ENCODE peak calls at places on chromosomes 5 and 9, in six cellular contexts. One of them, this sample, is unnamed.

GRCh38 chr9:642014-642413 is 199.5 kb upstream of the DMRT1 start:
- DNase-seq in IMR-90: no peak
- DNase-seq in H9: no peak
- DNase-seq in mesenchymal stem cell: no peak
- DNase-seq in H1: no peak
- DNase-seq in trophoblast cell: no peak
- DNase-seq in this sample: no peak

GRCh38 chr5:94335936-94336335 is 282.5 kb downstream of the KIAA0825 start:
- DNase-seq in IMR-90: no peak
- DNase-seq in H9: no peak
- DNase-seq in mesenchymal stem cell: no peak
- DNase-seq in H1: no peak
- DNase-seq in trophoblast cell: no peak
- DNase-seq in this sample: no peak

GRCh38 chr5:37839441-37840035 is 303 bp downstream of the GDNF start:
- DNase-seq in IMR-90: peak; percentile 73
- DNase-seq in H9: no peak
- DNase-seq in mesenchymal stem cell: peak; percentile 77
- DNase-seq in H1: peak; percentile 76
- DNase-seq in trophoblast cell: peak; percentile 37
- DNase-seq in this sample: no peak

GRCh38 chr5:115377468-115378217 is 81.2 kb upstream of the CCDC112 start:
- DNase-seq in IMR-90: peak; percentile 94
- DNase-seq in H9: no peak
- DNase-seq in mesenchymal stem cell: peak; percentile 87
- DNase-seq in H1: no peak
- DNase-seq in trophoblast cell: no peak
- DNase-seq in this sample: no peak

GRCh38 chr9:137580209-137580957 is 1.7 kb upstream of the DPH7 start:
- DNase-seq in IMR-90: no peak
- DNase-seq in H9: peak; percentile 43
- DNase-seq in mesenchymal stem cell: no peak
- DNase-seq in H1: no peak
- DNase-seq in trophoblast cell: no peak
- DNase-seq in this sample: no peak

GRCh38 chr5:135602882-135603721 is 24.3 kb upstream of the CXCL14 start:
- DNase-seq in IMR-90: no peak
- DNase-seq in H9: no peak
- DNase-seq in mesenchymal stem cell: no peak
- DNase-seq in H1: peak; percentile 42
- DNase-seq in trophoblast cell: peak; percentile 44
- DNase-seq in this sample: peak; percentile 31

GRCh38 chr9:112286906-112287305 is 46.5 kb downstream of the PTBP3 start:
- DNase-seq in IMR-90: no peak
- DNase-seq in H9: no peak
- DNase-seq in mesenchymal stem cell: no peak
- DNase-seq in H1: no peak
- DNase-seq in trophoblast cell: no peak
- DNase-seq in this sample: no peak

GRCh38 chr9:37446401-37446800 is 18.8 kb downstream of the ZBTB5 start:
- DNase-seq in IMR-90: no peak
- DNase-seq in H9: no peak
- DNase-seq in mesenchymal stem cell: no peak
- DNase-seq in H1: no peak
- DNase-seq in trophoblast cell: no peak
- DNase-seq in this sample: no peak

GRCh38 chr5:180193749-180194375 is 15.1 kb downstream of the RASGEF1C start:
- DNase-seq in IMR-90: no peak
- DNase-seq in H9: no peak
- DNase-seq in mesenchymal stem cell: no peak
- DNase-seq in H1: no peak
- DNase-seq in trophoblast cell: no peak
- DNase-seq in this sample: no peak

GRCh38 chr5:123264399-123264798 is 158.8 kb downstream of the CEP120 start:
- DNase-seq in IMR-90: no peak
- DNase-seq in H9: no peak
- DNase-seq in mesenchymal stem cell: no peak
- DNase-seq in H1: no peak
- DNase-seq in trophoblast cell: no peak
- DNase-seq in this sample: no peak

GRCh38 chr5:59207416-59207815 is 624.5 kb downstream of the RAB3C start:
- DNase-seq in IMR-90: peak; percentile 2
- DNase-seq in H9: no peak
- DNase-seq in mesenchymal stem cell: no peak
- DNase-seq in H1: no peak
- DNase-seq in trophoblast cell: no peak
- DNase-seq in this sample: no peak

GRCh38 chr5:91121347-91121993 is 261.6 kb downstream of the ARRDC3 start:
- DNase-seq in IMR-90: no peak
- DNase-seq in H9: no peak
- DNase-seq in mesenchymal stem cell: no peak
- DNase-seq in H1: no peak
- DNase-seq in trophoblast cell: no peak
- DNase-seq in this sample: no peak

GRCh38 chr9:134791009-134791408 is 89.6 kb upstream of the FCN2 start:
- DNase-seq in IMR-90: no peak
- DNase-seq in H9: no peak
- DNase-seq in mesenchymal stem cell: no peak
- DNase-seq in H1: no peak
- DNase-seq in trophoblast cell: no peak
- DNase-seq in this sample: no peak

GRCh38 chr9:109063765-109064164 is 50.5 kb upstream of the CTNNAL1 start:
- DNase-seq in IMR-90: peak; percentile 57
- DNase-seq in H9: no peak
- DNase-seq in mesenchymal stem cell: no peak
- DNase-seq in H1: no peak
- DNase-seq in trophoblast cell: no peak
- DNase-seq in this sample: no peak

DNA sequence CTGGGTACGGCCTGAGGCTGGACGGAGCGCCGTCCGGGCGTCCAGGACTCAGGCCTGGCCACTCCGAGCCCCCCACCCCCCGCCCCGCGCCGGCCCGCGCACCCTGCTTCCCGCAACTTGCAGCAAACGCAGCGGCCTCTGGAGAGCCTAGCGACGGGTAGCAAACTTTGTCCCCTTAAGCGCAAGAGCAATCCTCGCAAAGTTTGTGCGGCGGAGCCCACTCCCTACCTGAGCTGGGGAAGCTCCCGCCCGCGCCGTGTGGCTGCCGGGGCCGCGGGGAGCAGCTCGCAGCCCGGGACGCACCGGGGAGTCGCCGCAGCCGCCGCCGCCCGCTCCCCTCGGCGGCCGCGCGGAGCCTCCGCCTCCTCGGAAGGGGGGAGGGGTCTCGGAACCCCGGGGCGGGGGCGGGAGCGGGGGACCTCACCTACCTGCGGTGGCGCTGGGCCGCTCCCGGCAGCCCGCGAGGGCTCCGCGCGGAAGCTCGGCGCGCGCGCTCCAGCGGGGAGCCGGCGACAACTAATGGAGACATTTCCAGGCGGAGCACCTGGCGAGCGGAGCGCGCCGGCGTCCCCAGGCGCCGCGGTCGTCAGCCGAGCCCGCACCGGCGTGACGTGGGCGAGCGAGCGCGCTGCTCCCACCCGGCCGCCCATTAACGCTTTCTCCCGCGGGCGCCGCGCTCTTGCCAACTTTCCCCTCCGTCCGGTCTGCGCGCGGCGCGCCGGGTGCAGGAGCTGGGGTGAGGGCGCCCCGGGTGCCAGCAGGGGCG is 4.1 kb upstream of the IRX4 start:
- DNase-seq in IMR-90: no peak
- DNase-seq in H9: no peak
- DNase-seq in mesenchymal stem cell: no peak
- DNase-seq in H1: no peak
- DNase-seq in trophoblast cell: no peak
- DNase-seq in this sample: no peak
- H4K91ac ChIP-seq in IMR-90: no peak overlapping the region
- H4K91ac ChIP-seq in H9: no peak overlapping the region
- H4K91ac ChIP-seq in mesenchymal stem cell: no peak overlapping the region
- H4K91ac ChIP-seq in H1: no peak overlapping the region
- H4K91ac ChIP-seq in trophoblast cell: peak overlapping the region; percentile 51
- H4K91ac ChIP-seq in this sample: no peak overlapping the region

GRCh38 chr5:142548739-142549275 is 137.1 kb downstream of the FGF1 start:
- DNase-seq in IMR-90: peak; percentile 97
- DNase-seq in H9: peak; percentile 93
- DNase-seq in mesenchymal stem cell: peak; percentile 97
- DNase-seq in H1: peak; percentile 73
- DNase-seq in trophoblast cell: peak; percentile 76
- DNase-seq in this sample: peak; percentile 79

GRCh38 chr5:142547445-142548374 is 138.2 kb downstream of the FGF1 start:
- DNase-seq in IMR-90: no peak
- DNase-seq in H9: no peak
- DNase-seq in mesenchymal stem cell: no peak
- DNase-seq in H1: no peak
- DNase-seq in trophoblast cell: no peak
- DNase-seq in this sample: no peak

GRCh38 chr5:142549834-142550233 is 136.1 kb downstream of the FGF1 start:
- DNase-seq in IMR-90: no peak
- DNase-seq in H9: no peak
- DNase-seq in mesenchymal stem cell: no peak
- DNase-seq in H1: no peak
- DNase-seq in trophoblast cell: peak; percentile 8
- DNase-seq in this sample: no peak

GRCh38 chr5:142550471-142550870 is 135.4 kb downstream of the FGF1 start:
- DNase-seq in IMR-90: no peak
- DNase-seq in H9: no peak
- DNase-seq in mesenchymal stem cell: no peak
- DNase-seq in H1: no peak
- DNase-seq in trophoblast cell: peak; percentile 63
- DNase-seq in this sample: no peak

GRCh38 chr5:142551242-142552067 is 134.4 kb downstream of the FGF1 start:
- DNase-seq in IMR-90: peak; percentile 22
- DNase-seq in H9: peak; percentile 82
- DNase-seq in mesenchymal stem cell: peak; percentile 58
- DNase-seq in H1: peak; percentile 73
- DNase-seq in trophoblast cell: peak; percentile 77
- DNase-seq in this sample: peak; percentile 47
- H2BK120ac ChIP-seq in IMR-90: peak overlapping the region; percentile 80
- H2BK120ac ChIP-seq in H9: no peak overlapping the region
- H2BK120ac ChIP-seq in mesenchymal stem cell: peak overlapping the region; percentile 99
- H2BK120ac ChIP-seq in H1: no peak overlapping the region
- H2BK120ac ChIP-seq in trophoblast cell: peak overlapping the region; percentile 8
- H2BK120ac ChIP-seq in this sample: no peak overlapping the region

GRCh38 chr5:152592416-152592815 is 187.3 kb upstream of the NMUR2 start:
- DNase-seq in IMR-90: no peak
- DNase-seq in H9: no peak
- DNase-seq in mesenchymal stem cell: no peak
- DNase-seq in H1: no peak
- DNase-seq in trophoblast cell: no peak
- DNase-seq in this sample: no peak

GRCh38 chr5:152599096-152599495 is 194.0 kb upstream of the NMUR2 start:
- DNase-seq in IMR-90: no peak
- DNase-seq in H9: no peak
- DNase-seq in mesenchymal stem cell: no peak
- DNase-seq in H1: no peak
- DNase-seq in trophoblast cell: peak; percentile 69
- DNase-seq in this sample: no peak

GRCh38 chr5:152595327-152595890 is 190.3 kb upstream of the NMUR2 start:
- DNase-seq in IMR-90: no peak
- DNase-seq in H9: no peak
- DNase-seq in mesenchymal stem cell: no peak
- DNase-seq in H1: no peak
- DNase-seq in trophoblast cell: no peak
- DNase-seq in this sample: no peak

GRCh38 chr5:152593388-152593787 is 188.3 kb upstream of the NMUR2 start:
- DNase-seq in IMR-90: no peak
- DNase-seq in H9: no peak
- DNase-seq in mesenchymal stem cell: no peak
- DNase-seq in H1: no peak
- DNase-seq in trophoblast cell: no peak
- DNase-seq in this sample: no peak
- H4K91ac ChIP-seq in IMR-90: no peak overlapping the region
- H4K91ac ChIP-seq in H9: no peak overlapping the region
- H4K91ac ChIP-seq in mesenchymal stem cell: no peak overlapping the region
- H4K91ac ChIP-seq in H1: no peak overlapping the region
- H4K91ac ChIP-seq in trophoblast cell: no peak overlapping the region
- H4K91ac ChIP-seq in this sample: no peak overlapping the region

DNA sequence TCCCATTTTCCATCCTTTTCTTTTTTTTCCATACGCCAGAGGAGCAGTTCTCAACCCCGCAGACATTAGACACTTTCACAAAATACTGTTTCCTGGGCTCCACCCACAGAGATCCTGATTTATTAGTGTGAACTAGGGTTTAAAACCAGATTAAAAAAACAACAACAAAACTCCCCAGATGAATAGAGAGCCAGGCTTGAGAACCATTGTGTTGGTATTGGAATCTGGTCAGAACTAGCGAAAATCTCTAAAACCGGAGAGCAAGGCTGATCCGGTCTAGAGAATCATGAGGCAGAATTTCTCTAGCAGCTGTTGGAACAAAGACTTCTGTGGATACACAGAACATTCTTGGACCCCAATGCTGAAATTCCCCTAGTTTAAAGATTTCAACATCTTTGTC is 173.0 kb downstream of the PCSK1 start:
- DNase-seq in IMR-90: no peak
- DNase-seq in H9: no peak
- DNase-seq in mesenchymal stem cell: no peak
- DNase-seq in H1: no peak
- DNase-seq in trophoblast cell: no peak
- DNase-seq in this sample: no peak
- H2BK120ac ChIP-seq in IMR-90: peak overlapping the region; percentile 87
- H2BK120ac ChIP-seq in H9: no peak overlapping the region
- H2BK120ac ChIP-seq in mesenchymal stem cell: no peak overlapping the region
- H2BK120ac ChIP-seq in H1: no peak overlapping the region
- H2BK120ac ChIP-seq in trophoblast cell: no peak overlapping the region
- H2BK120ac ChIP-seq in this sample: no peak overlapping the region

GRCh38 chr5:165304193-165304820 is 1798.9 kb downstream of the MAT2B start:
- DNase-seq in IMR-90: peak; percentile 3
- DNase-seq in H9: no peak
- DNase-seq in mesenchymal stem cell: no peak
- DNase-seq in H1: no peak
- DNase-seq in trophoblast cell: no peak
- DNase-seq in this sample: no peak
- H4K91ac ChIP-seq in IMR-90: no peak overlapping the region
- H4K91ac ChIP-seq in H9: no peak overlapping the region
- H4K91ac ChIP-seq in mesenchymal stem cell: no peak overlapping the region
- H4K91ac ChIP-seq in H1: no peak overlapping the region
- H4K91ac ChIP-seq in trophoblast cell: no peak overlapping the region
- H4K91ac ChIP-seq in this sample: no peak overlapping the region

GRCh38 chr9:129886226-129887174 is 51.2 kb downstream of the USP20 start:
- DNase-seq in IMR-90: no peak
- DNase-seq in H9: peak; percentile 35
- DNase-seq in mesenchymal stem cell: no peak
- DNase-seq in H1: no peak
- DNase-seq in trophoblast cell: no peak
- DNase-seq in this sample: no peak
- H2BK120ac ChIP-seq in IMR-90: peak overlapping the region; percentile 64
- H2BK120ac ChIP-seq in H9: no peak overlapping the region
- H2BK120ac ChIP-seq in mesenchymal stem cell: no peak overlapping the region
- H2BK120ac ChIP-seq in H1: peak overlapping the region; percentile 58
- H2BK120ac ChIP-seq in trophoblast cell: peak overlapping the region; percentile 59
- H2BK120ac ChIP-seq in this sample: no peak overlapping the region

DNA sequence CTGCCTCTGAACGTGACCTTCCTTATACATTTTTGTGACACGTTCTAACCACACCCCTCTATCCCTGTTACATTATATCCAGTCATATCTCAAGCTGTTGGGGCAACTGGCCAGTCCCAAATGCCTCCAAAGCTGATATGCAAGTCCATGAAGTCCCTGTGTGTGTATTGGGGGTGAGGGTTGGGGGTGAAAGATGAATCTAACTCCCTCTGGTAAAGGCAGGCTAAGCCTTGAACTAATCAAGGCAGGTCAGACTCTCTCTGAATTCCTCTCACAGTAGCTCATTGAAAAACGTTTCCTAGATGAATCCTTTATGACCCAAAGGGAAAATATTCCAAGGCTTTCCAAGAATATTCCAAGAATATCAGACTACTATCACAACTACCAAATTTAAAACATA is 174.4 kb downstream of the MUSK start:
- DNase-seq in IMR-90: peak; percentile 46
- DNase-seq in H9: no peak
- DNase-seq in mesenchymal stem cell: no peak
- DNase-seq in H1: no peak
- DNase-seq in trophoblast cell: no peak
- DNase-seq in this sample: no peak
- H4K91ac ChIP-seq in IMR-90: peak overlapping the region; percentile 67
- H4K91ac ChIP-seq in H9: no peak overlapping the region
- H4K91ac ChIP-seq in mesenchymal stem cell: no peak overlapping the region
- H4K91ac ChIP-seq in H1: no peak overlapping the region
- H4K91ac ChIP-seq in trophoblast cell: no peak overlapping the region
- H4K91ac ChIP-seq in this sample: no peak overlapping the region

This sample was measured in neuronal stem cell.